ENCODE peak calls at places on chromosomes 1 and 21, in four cellular contexts. P is neuronal stem cell, M is IMR-90, V is GM23248. N is an unnamed sample. For H3K9me3, the result is how much of the 10 kb centered on the place peaks cover.

GRCh38 chr21:43975469-43976098 is 36.5 kb upstream of the TRAPPC10 start:
- DNase-seq in V (peak), P (peak), M (peak), N (peak)

GRCh38 chr1:153428790-153429189 is 12.5 kb downstream of the S100A7A start:
- DNase-seq in M (no peak), V (no peak), P (no peak), N (no peak)

GRCh38 chr21:31885146-31885545 is 12.3 kb downstream of the HUNK start:
- DNase-seq in M (no peak), V (no peak), P (no peak), N (no peak)

GRCh38 chr1:31564606-31564989 is 11.7 kb upstream of the TINAGL1 start:
- DNase-seq in P (no peak), M (no peak), V (peak), N (no peak)

GRCh38 chr21:31530918-31531705 is 128.4 kb upstream of the SOD1 start:
- DNase-seq in M (no peak), P (no peak), V (peak), N (no peak)

GRCh38 chr21:27425172-27425571 is 458.3 kb upstream of the ADAMTS5 start:
- DNase-seq in M (no peak), V (peak), P (no peak), N (no peak)

GRCh38 chr1:116403506-116404136 is 30.6 kb downstream of the ATP1A1 start:
- DNase-seq in P (no peak), V (peak), M (no peak), N (peak)

GRCh38 chr1:3509721-3510120 is 55.3 kb downstream of the ARHGEF16 start:
- DNase-seq in M (no peak), V (no peak), P (no peak), N (no peak)

GRCh38 chr21:15616864-15617574 is 112.8 kb upstream of the USP25 start:
- DNase-seq in M (peak), V (peak), P (no peak), N (no peak)

GRCh38 chr1:233459968-233460367 is 132.4 kb downstream of the MAP3K21 start:
- DNase-seq in P (no peak), V (no peak), M (no peak), N (no peak)

GRCh38 chr1:203130358-203130992 is 2.9 kb downstream of the ADORA1 start:
- DNase-seq in M (no peak), V (no peak), P (no peak), N (peak)

GRCh38 chr1:157978547-157979403 is 14.7 kb upstream of the KIRREL1 start:
- DNase-seq in M (no peak), V (no peak), P (no peak), N (no peak)

GRCh38 chr1:200619894-200620272 is 668 bp downstream of the KIF14 start:
- DNase-seq in P (no peak), V (peak), M (no peak), N (no peak)

GRCh38 chr1:22780696-22781095 is 70.1 kb downstream of the EPHB2 start:
- DNase-seq in M (peak), P (peak), V (peak), N (no peak)

GRCh38 chr1:115430717-115431116 is 92.7 kb upstream of the NGF start:
- DNase-seq in P (no peak), V (peak), M (peak), N (peak)

GRCh38 chr1:86155807-86156561 is 588 bp downstream of the COL24A1 start:
- DNase-seq in M (peak), P (peak), V (peak), N (peak)

GRCh38 chr21:33374080-33374873 is 28.9 kb upstream of the IFNGR2 start:
- DNase-seq in V (peak), M (peak), P (no peak), N (peak)

GRCh38 chr1:171257207-171258052 is 9.1 kb downstream of the FMO1 start:
- DNase-seq in M (no peak), V (peak), P (no peak), N (no peak)

GRCh38 chr1:24955161-24955560 is 25.1 kb upstream of the RUNX3 start:
- DNase-seq in V (peak), M (peak), P (no peak), N (peak)

GRCh38 chr1:6329392-6329791 is 64.2 kb downstream of the ACOT7 start:
- DNase-seq in V (peak), P (no peak), M (peak), N (no peak)

GRCh38 chr1:77494036-77494435 is 188.4 kb downstream of the ZZZ3 start:
- DNase-seq in V (no peak), M (no peak), P (no peak), N (no peak)

GRCh38 chr21:43719748-43720538 is 1.0 kb downstream of the PDXK start:
- DNase-seq in V (peak), P (no peak), M (no peak), N (peak)

GRCh38 chr1:200625381-200625824 is 4.9 kb upstream of the KIF14 start:
- DNase-seq in P (no peak), V (peak), M (peak), N (peak)

GRCh38 chr1:12528021-12528852 is 89.8 kb downstream of the DHRS3 start:
- DNase-seq in M (peak), P (no peak), V (peak), N (peak)

GRCh38 chr1:183721041-183721440 is 67.9 kb upstream of the APOBEC4 start:
- DNase-seq in V (no peak), M (no peak), P (no peak), N (no peak)

GRCh38 chr1:243413431-243414151 is 157.8 kb downstream of the SDCCAG8 start:
- DNase-seq in M (no peak), P (no peak), V (no peak), N (no peak)

GRCh38 chr1:218367118-218367517 is 22.0 kb downstream of the TGFB2 start:
- DNase-seq in P (no peak), M (no peak), V (no peak), N (no peak)

GRCh38 chr1:151047925-151048644 is 534 bp downstream of the C1orf56 start:
- DNase-seq in M (peak), V (peak), P (peak), N (peak)

GRCh38 chr1:162697140-162697895 is 65.1 kb downstream of the DDR2 start:
- DNase-seq in M (no peak), V (no peak), P (no peak), N (no peak)

GRCh38 chr1:224292419-224292818 is 37.6 kb downstream of the NVL start:
- DNase-seq in P (no peak), V (peak), M (no peak), N (no peak)

GRCh38 chr1:239467688-239468087 is 81.3 kb downstream of the CHRM3 start:
- DNase-seq in V (no peak), P (no peak), M (no peak), N (no peak)

DNA sequence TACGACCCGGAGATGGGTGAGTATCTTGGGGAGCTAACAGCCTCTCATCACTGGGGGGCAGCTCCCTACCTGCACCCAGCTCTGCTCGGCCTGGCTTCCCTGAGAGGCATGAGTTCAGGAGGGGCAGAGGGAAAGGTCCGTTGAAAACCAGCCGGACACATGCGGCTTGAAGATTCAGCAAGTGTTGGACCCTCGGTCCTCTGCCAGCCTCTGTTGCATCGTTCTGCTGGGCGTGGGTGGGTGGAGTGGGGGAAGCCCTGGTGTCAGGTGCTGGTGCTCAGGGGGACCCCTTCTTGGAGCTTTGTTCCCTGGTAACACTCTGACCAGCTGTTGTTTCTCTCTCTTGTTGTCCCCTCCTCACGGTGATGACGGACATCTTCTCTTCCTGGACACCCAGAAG is 20.9 kb downstream of the PSEN2 start:
- DNase-seq in V (no peak), M (no peak), P (no peak), N (no peak)
- H2AFZ ChIP-seq in V (no peak), M (no peak), P (no peak), N (no peak)

DNA sequence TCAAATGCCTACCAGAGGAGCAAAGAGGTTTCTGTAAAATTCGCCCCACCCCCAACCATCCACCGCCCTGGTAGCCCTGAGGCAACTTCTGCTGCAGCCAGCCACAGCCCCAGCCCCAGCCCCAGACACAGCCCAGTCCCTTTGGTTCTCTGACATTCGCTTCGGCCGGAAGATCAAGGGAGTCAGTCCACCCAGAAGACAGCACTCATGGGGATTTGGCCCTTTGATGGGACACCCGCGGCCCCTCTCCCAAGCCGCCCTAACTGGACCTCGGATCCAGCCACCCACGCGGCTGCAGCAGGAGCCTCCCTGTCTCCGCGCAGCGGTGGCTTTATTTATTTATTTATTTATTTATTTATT is 3881.0 kb downstream of the SRGAP2C start:
- DNase-seq in P (no peak), M (no peak), V (no peak), N (no peak)
- H3K9me3 ChIP-seq in P (under half), M (under half), V (under half), N (under half)

GRCh38 chr21:37253991-37254390 is 13.1 kb downstream of the VPS26C start:
- DNase-seq in M (peak), P (no peak), V (peak), N (no peak)

GRCh38 chr21:37257526-37257966 is 9.6 kb downstream of the VPS26C start:
- DNase-seq in V (peak), M (peak), P (no peak), N (no peak)

GRCh38 chr21:37259426-37259825 is 7.7 kb downstream of the VPS26C start:
- DNase-seq in V (no peak), P (no peak), M (peak), N (no peak)

GRCh38 chr21:37263827-37264226 is 3.3 kb downstream of the VPS26C start:
- DNase-seq in P (no peak), M (peak), V (peak), N (no peak)

DNA sequence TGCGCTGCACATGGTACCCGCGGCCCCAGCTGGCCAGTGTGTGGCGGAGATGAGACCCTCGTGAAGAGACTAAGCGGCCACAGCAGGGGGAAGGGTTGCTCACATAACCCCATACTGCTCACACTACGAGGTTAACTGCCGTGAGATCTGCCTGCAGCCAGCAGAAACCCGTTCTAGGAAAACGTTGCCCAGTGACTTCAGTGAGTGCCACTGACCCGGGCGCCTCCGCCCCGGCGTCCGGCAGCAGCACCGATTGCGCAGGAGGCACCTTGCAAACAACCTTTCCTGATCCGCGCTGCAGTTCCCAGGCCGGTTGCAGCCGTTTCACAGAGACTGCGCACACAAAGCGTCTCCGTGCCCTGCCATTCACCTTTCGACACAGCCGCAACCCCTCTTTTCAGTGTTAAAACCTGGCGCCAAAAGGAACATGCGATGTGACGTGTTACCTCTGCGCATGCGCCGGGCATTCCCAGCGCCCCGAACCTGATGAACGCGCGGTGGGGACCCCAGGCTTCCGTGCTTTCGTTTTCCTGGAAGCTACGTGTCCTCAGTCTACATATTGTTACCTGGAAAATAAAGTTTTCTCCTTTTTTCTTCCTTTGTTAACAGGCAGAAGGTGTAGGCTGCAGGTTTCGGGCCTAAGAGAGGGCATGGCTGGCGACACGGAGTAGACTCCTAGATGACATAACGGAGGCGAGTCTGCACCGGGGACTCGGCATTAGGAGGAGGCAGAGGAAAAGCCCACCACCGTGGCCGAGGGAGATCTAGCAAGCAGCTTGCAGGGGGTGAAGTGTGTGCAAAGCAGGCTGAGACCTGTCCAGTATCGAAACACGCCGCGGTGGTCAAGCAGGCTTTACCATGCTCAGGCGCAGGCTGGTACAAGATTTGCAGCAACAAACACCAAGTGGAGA is 8.9 kb downstream of the VPS26C start:
- DNase-seq in M (peak), V (peak), P (peak), N (no peak)
- H2AFZ ChIP-seq in M (peak), V (peak), P (peak), N (peak)

DNA sequence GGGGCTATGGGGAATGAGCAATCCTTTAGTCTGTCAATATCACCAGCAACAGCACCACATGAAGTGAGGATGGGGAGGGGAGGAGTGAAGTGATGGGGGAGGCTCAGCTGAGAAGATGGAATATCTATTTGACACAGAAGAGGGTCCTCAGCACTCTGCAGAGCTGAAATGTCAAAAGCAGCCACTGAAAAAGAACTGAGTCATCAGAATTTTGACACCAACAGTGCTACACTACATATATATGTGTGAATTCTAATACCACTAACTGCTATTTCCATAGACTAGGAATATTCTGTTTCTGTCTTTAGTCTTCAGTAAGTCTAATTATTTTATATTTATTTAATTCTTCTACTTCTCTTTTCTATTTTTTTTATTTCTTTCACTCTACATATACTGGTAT is 427.0 kb upstream of the PBX1 start:
- DNase-seq in M (no peak), P (no peak), V (no peak), N (no peak)
- H3K9me3 ChIP-seq in M (under half), P (under half), V (under half), N (under half)

DNA sequence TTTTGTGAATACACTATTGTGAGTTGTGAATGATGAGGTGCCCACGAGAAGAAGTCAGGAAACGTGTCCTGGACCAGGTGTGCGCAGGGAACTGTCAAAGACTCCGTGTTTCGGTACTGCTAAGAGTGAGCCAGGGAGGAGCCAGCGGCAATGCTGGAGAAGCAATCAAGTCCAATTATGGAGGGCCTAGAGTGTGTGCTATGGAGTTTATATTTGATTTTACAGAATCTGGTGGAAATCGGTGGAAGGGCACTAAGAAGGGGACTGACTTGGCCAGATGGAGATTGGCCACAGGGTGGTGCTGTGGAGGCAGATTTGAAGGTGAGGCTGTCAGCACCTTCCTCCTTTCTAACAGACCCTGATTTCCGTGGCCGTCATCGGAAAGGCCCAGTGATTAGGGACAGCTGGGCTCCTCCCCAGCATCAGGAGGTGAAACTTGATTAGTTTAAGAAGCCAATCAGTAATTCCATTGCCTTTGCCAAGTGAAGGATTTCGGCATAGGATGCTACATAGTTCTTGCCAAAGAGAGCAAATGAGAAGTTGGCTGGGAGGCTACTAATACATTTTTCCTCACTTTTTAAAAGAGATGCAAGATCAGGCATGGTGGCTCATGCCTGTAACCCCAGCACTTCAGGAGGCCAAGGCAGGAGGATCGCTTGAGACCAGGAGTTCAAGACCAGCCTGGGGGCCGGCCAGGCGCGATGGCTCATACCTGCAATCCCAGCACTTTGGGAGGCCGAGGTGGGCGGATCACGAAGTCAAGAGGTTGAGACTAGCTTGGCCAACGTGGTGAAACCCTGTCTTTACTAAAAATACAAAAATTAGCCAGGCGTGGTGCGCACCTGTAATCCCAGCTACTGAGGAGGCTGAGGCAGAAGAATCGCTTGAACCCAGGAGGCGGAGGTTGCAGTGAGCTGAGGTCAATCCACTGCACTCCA is 7.0 kb downstream of the PTCH2 start:
- DNase-seq in V (peak), P (peak), M (peak), N (peak)
- H2AFZ ChIP-seq in V (peak), P (peak), M (peak), N (peak)

N was measured in osteoblast.